ENCODE peak calls at places on chromosomes 1 and 21, in seven cellular contexts. R is cardiac muscle cell, H is MM.1S, A is fibroblast of lung, Z is lung, O is colonic mucosa, E is heart left ventricle. W is an unnamed sample.

GRCh38 chr1:50735443-50735842 is 224.6 kb downstream of the FAF1 start:
- DNase-seq in R (peak; percentile 7), H (no peak), A (peak; percentile 18), Z (no peak), O (no peak), E (no peak), W (no peak)

GRCh38 chr1:177238967-177239366 is 68.2 kb downstream of the BRINP2 start:
- DNase-seq in R (no peak), H (no peak), A (no peak), Z (no peak), O (no peak), E (no peak), W (no peak)

GRCh38 chr1:16967095-16967567 is 13.3 kb downstream of the MFAP2 start:
- DNase-seq in R (no peak), H (no peak), A (peak; percentile 93), Z (no peak), O (no peak), E (peak; percentile 84), W (no peak)

GRCh38 chr21:42657676-42658319 is 4.4 kb downstream of the PDE9A start:
- DNase-seq in R (no peak), H (no peak), A (no peak), Z (no peak), O (no peak), E (peak; percentile 44), W (no peak)

GRCh38 chr1:206708882-206709281 is 24.2 kb downstream of the MAPKAPK2 start:
- DNase-seq in R (no peak), H (no peak), A (no peak), Z (no peak), O (no peak), E (no peak), W (no peak)

GRCh38 chr1:41791667-41792484 is 126.8 kb downstream of the HIVEP3 start:
- DNase-seq in R (no peak), H (no peak), A (no peak), Z (no peak), O (no peak), E (no peak), W (no peak)

GRCh38 chr1:229323205-229323604 is 19.6 kb downstream of the CCSAP start:
- DNase-seq in R (no peak), H (no peak), A (no peak), Z (no peak), O (no peak), E (no peak), W (no peak)

GRCh38 chr1:80910426-80910825 is 890.3 kb upstream of the ADGRL2 start:
- DNase-seq in R (no peak), H (no peak), A (no peak), Z (no peak), O (no peak), E (no peak), W (no peak)

GRCh38 chr1:26285366-26286063 is 5.6 kb downstream of the SH3BGRL3 start:
- DNase-seq in R (peak; percentile 52), H (no peak), A (no peak), Z (no peak), O (peak; percentile 65), E (no peak), W (no peak)

GRCh38 chr1:239593527-239593926 is 207.2 kb downstream of the CHRM3 start:
- DNase-seq in R (no peak), H (no peak), A (no peak), Z (no peak), O (no peak), E (no peak), W (no peak)

GRCh38 chr1:185069202-185069601 is 23.8 kb downstream of the RNF2 start:
- DNase-seq in R (no peak), H (no peak), A (peak; percentile 16), Z (no peak), O (no peak), E (no peak), W (no peak)

GRCh38 chr1:171219751-171220385 is 28.4 kb upstream of the FMO1 start:
- DNase-seq in R (no peak), H (no peak), A (peak; percentile 96), Z (no peak), O (no peak), E (no peak), W (no peak)

GRCh38 chr1:163170975-163171676 is 31.6 kb downstream of the RGS5 start:
- DNase-seq in R (no peak), H (peak; percentile 18), A (peak; percentile 78), Z (no peak), O (no peak), E (no peak), W (no peak)

GRCh38 chr1:78275456-78275855 is 215.3 kb upstream of the PTGFR start:
- DNase-seq in R (no peak), H (no peak), A (peak; percentile 82), Z (no peak), O (no peak), E (no peak), W (no peak)

GRCh38 chr1:56396524-56397067 is 182.8 kb downstream of the PLPP3 start:
- DNase-seq in R (peak; percentile 22), H (no peak), A (no peak), Z (no peak), O (no peak), E (no peak), W (no peak)

GRCh38 chr21:33434770-33435360 is 31.7 kb downstream of the IFNGR2 start:
- DNase-seq in R (no peak), H (peak; percentile 88), A (peak; percentile 92), Z (no peak), O (no peak), E (no peak), W (peak; percentile 92)

GRCh38 chr1:229377429-229377828 is 34.6 kb upstream of the CCSAP start:
- DNase-seq in R (no peak), H (no peak), A (no peak), Z (no peak), O (no peak), E (no peak), W (no peak)

GRCh38 chr1:106584663-106585062 is 471.8 kb upstream of the PRMT6 start:
- DNase-seq in R (no peak), H (no peak), A (peak; percentile 5), Z (no peak), O (no peak), E (no peak), W (no peak)

DNA sequence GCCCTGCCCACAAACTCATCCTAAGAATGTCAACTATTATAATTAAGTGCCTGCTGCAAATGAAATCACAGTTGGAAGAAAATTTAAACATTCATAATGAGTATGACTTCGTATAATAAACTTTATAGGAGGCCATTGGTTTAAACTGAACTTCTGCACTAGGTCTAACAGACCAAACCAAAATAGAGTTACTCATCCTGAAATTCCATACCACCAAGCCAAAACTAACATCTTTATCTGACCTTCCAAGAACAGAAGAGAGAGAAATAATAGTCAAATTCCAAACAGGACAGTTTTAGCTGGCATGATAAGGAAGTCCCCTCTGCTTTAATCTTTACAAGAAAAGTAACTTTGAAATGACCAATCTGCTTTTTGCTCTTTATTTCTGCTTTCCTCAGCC is 472.3 kb upstream of the PRMT6 start:
- DNase-seq in R (no peak), H (no peak), A (peak; percentile 67), Z (no peak), O (no peak), E (no peak), W (no peak)
- H3K4me3 ChIP-seq in R (no peak overlapping the region), H (no peak overlapping the region), A (no peak overlapping the region), Z (no peak overlapping the region), O (no peak overlapping the region), E (no peak overlapping the region), W (no peak overlapping the region)

DNA sequence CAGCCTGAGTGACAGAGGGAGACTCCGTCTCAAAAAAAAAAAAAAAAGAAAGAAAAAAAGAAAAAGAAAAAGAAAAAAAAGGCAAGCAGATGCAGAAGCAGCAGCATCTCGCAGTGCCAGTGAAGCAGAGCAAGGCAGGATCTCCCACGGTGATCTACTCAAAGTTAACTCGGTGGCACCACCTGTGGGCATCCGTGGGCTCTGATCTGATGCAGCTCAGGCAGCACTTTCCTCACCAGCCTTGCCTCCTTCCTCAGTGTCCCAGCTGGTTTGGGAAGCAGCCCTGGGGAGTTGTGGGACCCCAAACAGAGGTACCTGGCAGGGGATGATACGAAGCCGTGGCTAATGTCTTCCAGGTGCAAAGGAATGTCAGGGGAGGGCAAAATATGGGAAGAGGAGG is 104.3 kb upstream of the KRTAP19-8 start:
- DNase-seq in R (no peak), H (no peak), A (no peak), Z (no peak), O (no peak), E (no peak), W (no peak)
- TF ChIP-seq CTCF in R (no peak), H (peak; percentile 12), A (no peak), Z (no peak), O (no peak), E (no peak), W (peak; percentile 49)

DNA sequence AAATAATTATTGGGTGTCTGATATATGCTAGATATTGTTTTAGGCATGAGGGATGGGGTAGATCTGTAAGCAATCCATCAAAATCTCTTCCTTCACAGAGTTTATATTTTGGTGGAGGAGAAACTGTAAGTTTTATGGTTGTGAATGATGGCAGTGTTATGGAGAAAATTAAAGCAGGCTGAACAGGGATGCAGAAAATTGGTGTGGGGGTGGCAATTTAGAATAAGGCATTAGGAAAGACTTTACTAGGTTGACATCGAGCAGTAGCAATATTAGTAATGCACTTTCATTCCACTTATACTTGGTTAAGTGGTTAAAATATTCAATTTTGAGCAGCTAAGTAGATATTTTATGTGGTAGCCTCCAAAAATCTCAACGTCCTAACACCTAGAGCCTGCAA is 261.1 kb upstream of the SNX7 start:
- DNase-seq in R (no peak), H (no peak), A (no peak), Z (no peak), O (no peak), E (no peak), W (no peak)
- H3K4me3 ChIP-seq in R (no peak overlapping the region), H (no peak overlapping the region), A (no peak overlapping the region), Z (no peak overlapping the region), O (no peak overlapping the region), E (no peak overlapping the region), W (no peak overlapping the region)

GRCh38 chr21:45385549-45386050 is 19.4 kb upstream of the COL18A1 start:
- DNase-seq in R (no peak), H (no peak), A (no peak), Z (no peak), O (no peak), E (peak; percentile 36), W (no peak)

GRCh38 chr21:45388011-45388521 is 16.9 kb upstream of the COL18A1 start:
- DNase-seq in R (peak; percentile 69), H (no peak), A (no peak), Z (no peak), O (no peak), E (peak; percentile 69), W (no peak)

GRCh38 chr21:45386336-45386727 is 18.6 kb upstream of the COL18A1 start:
- DNase-seq in R (no peak), H (no peak), A (no peak), Z (no peak), O (no peak), E (peak; percentile 50), W (no peak)

GRCh38 chr21:45387506-45387905 is 17.5 kb upstream of the COL18A1 start:
- DNase-seq in R (no peak), H (no peak), A (no peak), Z (no peak), O (no peak), E (peak; percentile 15), W (no peak)

DNA sequence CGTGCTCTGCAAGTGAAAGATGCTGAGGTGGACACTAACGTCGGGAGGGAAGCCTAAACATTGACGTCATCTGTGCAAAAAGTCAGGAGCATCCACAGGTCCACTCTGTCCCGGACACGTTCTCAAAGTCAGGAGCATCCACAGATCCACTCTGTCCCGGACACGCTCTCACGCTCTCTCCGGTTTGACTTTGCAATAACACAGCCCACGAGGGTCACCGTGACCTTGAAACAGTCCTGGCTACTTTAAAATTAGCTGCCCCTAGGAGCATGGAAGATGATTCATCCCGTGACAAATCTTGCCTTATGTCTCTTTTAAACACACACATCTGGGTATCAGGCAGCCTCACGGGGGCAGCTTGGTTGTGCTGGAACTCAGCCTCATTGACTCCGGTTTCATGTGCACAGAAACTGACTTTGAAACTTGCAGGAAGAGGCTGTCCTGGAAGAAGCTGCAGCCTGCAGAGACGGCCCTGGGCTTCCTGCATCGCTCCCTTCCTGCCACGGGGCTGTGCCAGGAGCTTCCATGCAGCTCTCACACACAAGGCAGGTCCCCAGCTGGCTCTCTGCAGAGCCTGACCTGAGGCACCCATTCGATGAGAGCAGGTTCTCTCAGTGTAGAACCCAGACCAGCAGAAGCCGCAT is 18.1 kb upstream of the COL18A1 start:
- DNase-seq in R (no peak), H (no peak), A (peak; percentile 90), Z (no peak), O (no peak), E (peak; percentile 70), W (no peak)
- TF ChIP-seq CTCF in R (peak; percentile 38), H (no peak), A (peak; percentile 42), Z (no peak), O (no peak), E (peak; percentile 36), W (no peak)

W was measured in GM12864.